ENCODE peak calls at places on chromosome 4, in six cellular contexts. T is neural progenitor cell; V is Right ventricle myocardium superior; N is pancreas; Z is activated CD8-positive, alpha-beta memory T cell treated with anti-CD3 and anti-CD28 coated beads for 48 hours; B is NCI-H2107. X is an unnamed sample.
A peak's percentile ranks its signal among the peaks of the same experiment; 100 is the strongest.

GRCh38 chr4:147479817-147480216 is 1.1 kb upstream of the EDNRA start:
- DNase-seq in T (no peak), V (no peak), Z (no peak), N (no peak), B (no peak), X (peak; percentile 76)

GRCh38 chr4:25810815-25811690 is 51.7 kb downstream of the SEL1L3 start:
- DNase-seq in B (no peak), V (no peak), N (no peak), T (no peak), Z (no peak), X (no peak)

GRCh38 chr4:133641191-133641590 is 492.1 kb downstream of the PCDH10 start:
- DNase-seq in N (no peak), V (no peak), Z (no peak), B (no peak), T (peak; percentile 69), X (no peak)

GRCh38 chr4:1171306-1172227 is 816 bp downstream of the SPON2 start:
- DNase-seq in N (peak; percentile 81), T (peak; percentile 70), Z (no peak), V (peak; percentile 57), B (no peak), X (peak; percentile 34)

GRCh38 chr4:34181311-34181808 is 2063.0 kb downstream of the ARAP2 start:
- DNase-seq in Z (no peak), B (no peak), T (no peak), N (no peak), V (no peak), X (no peak)

GRCh38 chr4:43351970-43352806 is 459.7 kb downstream of the GRXCR1 start:
- DNase-seq in B (no peak), Z (no peak), V (no peak), T (no peak), N (no peak), X (no peak)

GRCh38 chr4:183142566-183143545 is 43.8 kb downstream of the WWC2 start:
- DNase-seq in T (no peak), Z (no peak), B (no peak), N (peak; percentile 54), V (peak; percentile 80), X (peak; percentile 75)

GRCh38 chr4:79623125-79623905 is 215.3 kb upstream of the GK2 start:
- DNase-seq in T (no peak), V (no peak), N (no peak), B (no peak), Z (no peak), X (no peak)

GRCh38 chr4:81490761-81491160 is 19.1 kb upstream of the RASGEF1B start:
- DNase-seq in Z (no peak), T (no peak), N (no peak), V (no peak), B (no peak), X (no peak)

GRCh38 chr4:156173481-156173880 is 219.8 kb upstream of the CTSO start:
- DNase-seq in V (no peak), T (no peak), B (no peak), Z (no peak), N (no peak), X (no peak)

GRCh38 chr4:112633477-112634235 is 3.1 kb downstream of the ZGRF1 start:
- DNase-seq in V (no peak), N (no peak), Z (no peak), T (peak; percentile 37), B (no peak), X (no peak)

GRCh38 chr4:28788929-28789490 is 1928.4 kb downstream of the STIM2 start:
- DNase-seq in B (no peak), Z (no peak), V (no peak), T (no peak), N (no peak), X (no peak)

GRCh38 chr4:46676364-46676763 is 232.7 kb downstream of the COX7B2 start:
- DNase-seq in T (no peak), N (no peak), Z (no peak), B (no peak), V (no peak), X (no peak)

GRCh38 chr4:23476514-23477090 is 413.2 kb downstream of the PPARGC1A start:
- DNase-seq in T (no peak), Z (no peak), V (no peak), B (no peak), N (no peak), X (no peak)

GRCh38 chr4:79049840-79050520 is 110.7 kb upstream of the PAQR3 start:
- DNase-seq in Z (no peak), B (no peak), N (peak; percentile 40), V (no peak), T (no peak), X (peak; percentile 40)

GRCh38 chr4:138981930-138982390 is 33.6 kb upstream of the NOCT start:
- DNase-seq in T (no peak), Z (no peak), N (no peak), V (no peak), B (no peak), X (no peak)

GRCh38 chr4:166091146-166091545 is 218.1 kb downstream of the TLL1 start:
- DNase-seq in N (no peak), Z (no peak), T (no peak), V (no peak), B (no peak), X (no peak)

GRCh38 chr4:1055721-1056590 is 44.5 kb downstream of the FGFRL1 start:
- DNase-seq in N (peak; percentile 55), B (no peak), T (peak; percentile 71), V (no peak), Z (peak; percentile 45), X (peak; percentile 68)

GRCh38 chr4:71211748-71212147 is 127.1 kb upstream of the SLC4A4 start:
- DNase-seq in V (no peak), N (no peak), B (no peak), Z (no peak), T (no peak), X (no peak)

X was measured in right cardiac atrium.